ENCODE peak calls at places on chromosome 7, in five cellular contexts. N, A, D, X and I are unnamed samples.

GRCh38 chr7:101933685-101934084 is 116.3 kb downstream of the CUX1 start:
- DNase-seq in N (peak), A (no peak), D (peak), X (no peak), I (no peak)

GRCh38 chr7:17368856-17369520 is 70.5 kb downstream of the AHR start:
- DNase-seq in N (no peak), A (no peak), D (no peak), X (no peak), I (no peak)

GRCh38 chr7:131753620-131754222 is 197.3 kb upstream of the PODXL start:
- DNase-seq in N (no peak), A (no peak), D (no peak), X (no peak), I (no peak)

GRCh38 chr7:102898532-102898859 is 14.3 kb upstream of the LRRC17 start:
- DNase-seq in N (no peak), A (no peak), D (no peak), X (no peak), I (no peak)

GRCh38 chr7:30074422-30075030 is 46.3 kb downstream of the PLEKHA8 start:
- DNase-seq in N (no peak), A (no peak), D (peak), X (no peak), I (no peak)

GRCh38 chr7:131642429-131642828 is 86.0 kb upstream of the PODXL start:
- DNase-seq in N (no peak), A (no peak), D (no peak), X (no peak), I (no peak)

GRCh38 chr7:98254951-98255610 is 3.0 kb upstream of the TECPR1 start:
- DNase-seq in N (no peak), A (no peak), D (no peak), X (no peak), I (no peak)

GRCh38 chr7:113810108-113810748 is 108.6 kb downstream of the PPP1R3A start:
- DNase-seq in N (no peak), A (no peak), D (no peak), X (no peak), I (no peak)

GRCh38 chr7:122983261-122983660 is 12.2 kb downstream of the TAS2R16 start:
- DNase-seq in N (no peak), A (no peak), D (no peak), X (no peak), I (no peak)

GRCh38 chr7:142539901-142540300 is 209.4 kb upstream of the PRSS1 start:
- DNase-seq in N (no peak), A (no peak), D (peak), X (no peak), I (no peak)

GRCh38 chr7:45052011-45052410 is 36.8 kb downstream of the NACAD start:
- DNase-seq in N (no peak), A (peak), D (no peak), X (no peak), I (no peak)

GRCh38 chr7:2575733-2576350 is 17.1 kb downstream of the IQCE start:
- DNase-seq in N (no peak), A (no peak), D (peak), X (peak), I (no peak)

GRCh38 chr7:2571409-2571808 is 12.6 kb downstream of the IQCE start:
- DNase-seq in N (no peak), A (no peak), D (no peak), X (no peak), I (no peak)

GRCh38 chr7:2572101-2572842 is 13.5 kb downstream of the IQCE start:
- DNase-seq in N (no peak), A (no peak), D (peak), X (no peak), I (no peak)

GRCh38 chr7:2575046-2575732 is 16.4 kb downstream of the IQCE start:
- DNase-seq in N (no peak), A (no peak), D (no peak), X (no peak), I (no peak)

GRCh38 chr7:2573747-2574146 is 15.0 kb downstream of the IQCE start:
- DNase-seq in N (no peak), A (no peak), D (no peak), X (no peak), I (no peak)
- TF ChIP-seq CTCF in N (no peak), A (no peak), D (no peak), X (no peak), I (no peak)

GRCh38 chr7:2528481-2529095 is 9.0 kb downstream of the LFNG start:
- DNase-seq in N (no peak), A (no peak), D (no peak), X (no peak), I (no peak)
- TF ChIP-seq CTCF in N (no peak), A (no peak), D (no peak), X (no peak), I (no peak)

DNA sequence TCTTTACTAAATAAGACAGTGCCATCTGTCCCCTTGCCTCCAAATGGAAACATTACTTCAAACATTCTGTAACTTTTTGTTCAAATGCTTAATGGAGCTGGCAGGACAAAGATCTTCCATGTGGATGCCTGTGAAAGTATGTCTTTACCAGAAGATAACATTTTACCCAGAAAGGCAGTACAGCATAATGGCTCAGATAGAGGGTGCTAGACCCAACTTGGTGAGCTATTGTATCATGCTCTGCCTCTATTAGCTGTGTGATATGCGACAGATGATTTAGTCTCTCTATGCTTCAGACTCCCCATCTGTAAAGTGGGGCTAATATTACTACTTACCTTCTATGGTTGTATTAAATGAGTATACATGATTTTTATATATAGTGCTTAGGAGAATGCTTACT is 8.8 kb upstream of the SMKR1 start:
- DNase-seq in N (no peak), A (no peak), D (no peak), X (no peak), I (no peak)
- TF ChIP-seq CTCF in N (peak), A (no peak), D (peak), X (no peak), I (no peak)

GRCh38 chr7:32204361-32205018 is 134.3 kb upstream of the PDE1C start:
- DNase-seq in N (no peak), A (no peak), D (peak), X (peak), I (no peak)
- TF ChIP-seq CTCF in N (peak), A (no peak), D (peak), X (peak), I (no peak)

DNA sequence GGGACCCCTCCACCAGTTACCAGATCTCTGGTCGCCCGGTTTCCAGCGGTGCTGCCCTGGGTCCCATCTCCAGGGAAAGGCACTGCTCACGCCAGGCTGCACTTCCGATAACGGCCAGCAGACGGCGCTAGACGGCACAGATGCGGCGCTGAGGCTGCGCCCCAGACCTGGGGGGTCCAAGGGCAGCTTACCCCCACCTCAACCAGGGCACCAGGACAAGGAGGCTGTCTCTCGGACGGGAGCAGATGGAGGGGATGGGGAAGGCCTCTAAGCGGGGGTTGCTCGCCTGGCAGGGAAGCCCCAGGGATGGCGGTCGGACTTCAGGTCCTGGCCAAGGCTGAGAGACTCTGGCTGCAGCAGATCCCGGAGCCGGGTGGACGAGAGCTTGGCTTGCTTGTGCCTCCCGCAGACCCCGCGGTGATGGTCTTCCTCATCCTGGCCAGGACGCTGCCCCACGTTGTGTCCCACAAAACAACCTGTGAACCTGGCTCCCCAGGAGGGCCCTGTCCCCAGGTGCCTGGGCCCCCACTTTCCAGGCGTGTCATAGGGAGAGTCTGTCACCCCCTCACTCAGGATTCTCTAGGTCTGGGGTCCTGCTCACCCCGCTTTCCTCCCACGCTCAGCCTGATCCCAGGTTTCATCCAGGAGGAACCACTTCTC is 23.9 kb upstream of the ZNF716 start:
- DNase-seq in N (no peak), A (peak), D (no peak), X (no peak), I (no peak)
- TF ChIP-seq CTCF in N (peak), A (no peak), D (no peak), X (no peak), I (no peak)

GRCh38 chr7:33910756-33911155 is 5.4 kb downstream of the BMPER start:
- DNase-seq in N (no peak), A (no peak), D (no peak), X (no peak), I (no peak)

GRCh38 chr7:33906697-33907096 is 1.4 kb downstream of the BMPER start:
- DNase-seq in N (no peak), A (no peak), D (no peak), X (no peak), I (no peak)

GRCh38 chr7:33907625-33908024 is 2.3 kb downstream of the BMPER start:
- DNase-seq in N (no peak), A (no peak), D (no peak), X (no peak), I (no peak)

GRCh38 chr7:33909755-33910154 is 4.4 kb downstream of the BMPER start:
- DNase-seq in N (no peak), A (no peak), D (no peak), X (no peak), I (no peak)

GRCh38 chr7:33909312-33909711 is 4.0 kb downstream of the BMPER start:
- DNase-seq in N (no peak), A (no peak), D (peak), X (no peak), I (no peak)
- TF ChIP-seq CTCF in N (no peak), A (no peak), D (no peak), X (no peak), I (no peak)

DNA sequence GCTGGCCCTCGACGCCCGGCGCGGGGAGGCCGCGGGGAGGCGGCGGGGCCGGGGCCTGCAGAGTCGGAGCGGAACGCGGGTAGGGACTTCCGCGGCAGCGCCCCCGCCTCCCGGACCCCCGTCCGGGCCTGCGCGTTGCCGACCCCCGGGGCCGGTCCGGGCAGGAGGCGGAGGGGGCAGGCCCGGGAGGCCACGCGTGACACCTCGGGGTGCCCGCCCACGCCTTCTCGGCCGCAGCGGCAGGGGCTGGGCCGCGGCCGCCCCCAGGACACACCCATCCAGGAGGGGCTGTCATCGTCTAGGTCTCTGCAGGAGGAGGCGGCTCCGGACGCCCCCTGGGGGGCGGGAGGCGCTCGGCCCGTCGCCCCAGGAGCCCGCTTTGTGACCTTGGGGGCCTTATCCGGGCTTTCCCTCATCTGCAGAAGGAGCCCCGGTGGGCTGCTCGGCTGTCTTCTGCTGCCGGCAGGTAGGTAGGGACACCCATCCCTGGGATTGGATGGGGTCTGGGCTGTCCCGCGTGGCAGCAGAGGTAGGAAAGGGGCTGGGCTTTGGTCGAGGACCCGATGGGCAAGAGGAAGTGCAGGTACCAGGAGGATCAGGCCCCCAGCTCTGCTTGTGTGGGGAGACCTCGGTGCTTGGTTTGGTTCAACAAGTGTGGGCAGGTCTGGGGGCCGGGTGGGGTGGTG is 569 bp downstream of the ZNF316 start:
- DNase-seq in N (no peak), A (no peak), D (peak), X (no peak), I (peak)
- TF ChIP-seq CTCF in N (peak), A (no peak), D (peak), X (no peak), I (no peak)